ENCODE peak calls at places on chromosome 15, in six cellular contexts. V is IMR-90; X is GM23338; M is ascending aorta; Q is CD8-positive, alpha-beta T cell; I is HL-60. R is an unnamed sample.
A peak's percentile ranks its signal among the peaks of the same experiment; 100 is the strongest.

GRCh38 chr15:90336705-90337141 is 15.4 kb upstream of the ZNF774 start:
- DNase-seq in X (no peak), I (peak; percentile 84), V (peak; percentile 85), M (no peak), Q (no peak), R (no peak)

GRCh38 chr15:91104111-91104510 is 4.1 kb downstream of the SV2B start:
- DNase-seq in M (no peak), V (no peak), Q (no peak), X (no peak), I (no peak), R (no peak)

GRCh38 chr15:57033715-57034439 is 115.4 kb downstream of the TCF12 start:
- DNase-seq in V (no peak), X (no peak), I (no peak), M (no peak), Q (no peak), R (no peak)

GRCh38 chr15:52331490-52332240 is 36.1 kb upstream of the MYO5C start:
- DNase-seq in I (no peak), M (no peak), V (peak; percentile 54), Q (peak; percentile 44), X (peak; percentile 33), R (peak; percentile 57)

GRCh38 chr15:28265334-28266019 is 56.5 kb downstream of the HERC2 start:
- DNase-seq in M (no peak), I (no peak), V (no peak), Q (no peak), X (no peak), R (no peak)

GRCh38 chr15:89321521-89322410 is 12.9 kb downstream of the POLG start:
- DNase-seq in M (no peak), X (peak; percentile 32), Q (no peak), V (no peak), I (no peak), R (no peak)

GRCh38 chr15:57685719-57686118 is 20.8 kb upstream of the POLR2M start:
- DNase-seq in X (no peak), Q (no peak), V (no peak), M (no peak), I (no peak), R (no peak)

GRCh38 chr15:85905626-85906025 is 110.9 kb upstream of the KLHL25 start:
- DNase-seq in V (no peak), I (no peak), Q (no peak), X (no peak), M (no peak), R (no peak)

GRCh38 chr15:99704444-99704838 is 28.8 kb downstream of the LYSMD4 start:
- DNase-seq in Q (peak; percentile 19), V (peak; percentile 90), X (peak; percentile 94), I (peak; percentile 57), M (no peak), R (peak; percentile 54)

GRCh38 chr15:74380361-74381189 is 13.1 kb upstream of the CYP11A1 start:
- DNase-seq in I (no peak), M (no peak), V (no peak), X (peak; percentile 35), Q (no peak), R (no peak)

GRCh38 chr15:64247906-64248541 is 85.2 kb upstream of the PPIB start:
- DNase-seq in V (peak; percentile 90), Q (no peak), X (peak; percentile 79), I (peak; percentile 43), M (no peak), R (peak; percentile 63)

GRCh38 chr15:63054985-63055384 is 12.4 kb downstream of the TPM1 start:
- DNase-seq in X (no peak), I (no peak), Q (no peak), M (no peak), V (no peak), R (no peak)

GRCh38 chr15:63056843-63057242 is 14.3 kb downstream of the TPM1 start:
- DNase-seq in I (no peak), M (no peak), Q (no peak), V (peak; percentile 85), X (no peak), R (no peak)

GRCh38 chr15:63052961-63053698 is 10.6 kb downstream of the TPM1 start:
- DNase-seq in X (peak; percentile 29), I (no peak), M (peak; percentile 87), Q (no peak), V (no peak), R (no peak)

GRCh38 chr15:63052128-63052826 is 9.7 kb downstream of the TPM1 start:
- DNase-seq in V (no peak), I (no peak), M (no peak), Q (no peak), X (no peak), R (no peak)

DNA sequence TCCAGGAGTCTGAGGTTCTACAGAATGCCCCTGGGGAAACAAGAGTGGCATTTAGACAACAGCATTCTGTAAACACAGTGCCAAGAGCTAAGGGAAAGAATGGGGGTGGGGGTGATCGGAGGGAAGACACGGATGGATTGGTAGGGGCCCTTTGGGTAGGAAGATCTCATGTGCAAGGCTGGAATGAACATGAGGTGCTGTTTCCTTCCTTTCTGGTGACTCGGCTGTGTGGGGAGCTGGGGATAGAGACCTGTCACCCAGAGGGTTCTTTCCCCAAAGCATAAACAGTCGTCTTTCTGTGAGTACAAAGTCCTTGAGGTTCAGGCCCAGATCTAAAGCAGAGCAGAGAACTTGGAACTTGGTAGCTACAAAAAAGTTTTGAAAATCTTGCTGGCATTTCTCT is 11.7 kb downstream of the TPM1 start:
- DNase-seq in Q (no peak), V (no peak), X (peak; percentile 12), I (no peak), M (no peak), R (no peak)
- H3K4me3 ChIP-seq in Q (no peak overlapping the region), V (no peak overlapping the region), X (no peak overlapping the region), I (no peak overlapping the region), M (peak overlapping the region; percentile 11), R (no peak overlapping the region)

GRCh38 chr15:98609144-98609852 is 39.0 kb upstream of the IGF1R start:
- DNase-seq in X (peak; percentile 84), Q (no peak), I (no peak), M (no peak), V (peak; percentile 40), R (no peak)
- H3K27me3 ChIP-seq in X (no peaks in the 10 kb centered on the region), Q (no peaks in the 10 kb centered on the region), I (no peaks in the 10 kb centered on the region), M (no peaks in the 10 kb centered on the region), V (peaks cover 16% of the 10 kb centered on the region), R (no peaks in the 10 kb centered on the region)

DNA sequence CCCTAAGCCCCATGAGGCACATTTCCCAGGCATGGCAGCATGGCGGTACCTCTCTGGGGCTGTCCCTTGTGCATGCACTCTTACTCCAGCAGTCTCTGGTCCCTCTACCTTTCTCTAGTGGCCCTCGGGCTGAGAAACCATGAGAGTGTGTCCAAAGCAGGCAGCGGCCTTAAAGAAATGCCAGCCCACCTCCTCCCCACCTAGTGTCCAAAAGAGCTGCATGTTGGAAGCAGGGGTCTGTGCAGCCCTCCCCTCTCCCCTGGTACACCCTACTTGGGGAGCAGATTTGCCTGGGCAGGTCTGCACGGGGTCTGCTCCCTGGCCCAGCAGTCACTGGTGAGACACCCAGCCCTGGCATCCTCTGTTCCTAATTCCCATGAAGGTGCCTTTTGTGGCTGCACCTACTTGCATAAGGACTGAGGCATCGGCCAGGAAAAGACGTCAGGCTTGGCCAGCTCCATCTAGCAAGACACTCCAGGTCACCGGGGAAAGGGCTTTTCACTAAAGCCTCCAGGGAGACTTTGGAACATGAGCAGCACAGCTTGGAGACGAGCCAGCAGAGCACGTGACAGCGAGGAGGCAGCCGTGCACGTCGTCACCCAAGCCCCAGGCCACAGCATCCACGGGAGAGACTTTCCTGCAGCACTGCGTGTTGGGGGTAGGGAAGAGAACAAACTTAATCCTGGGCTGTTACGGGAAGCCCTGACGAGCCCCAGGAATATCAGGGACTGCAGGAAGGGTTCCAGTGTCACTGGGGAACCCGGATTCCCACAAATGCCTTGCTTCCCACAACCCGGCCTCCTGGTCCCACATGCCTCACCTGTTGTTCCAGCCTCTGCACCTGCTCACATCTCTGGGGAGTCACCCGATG is 38.8 kb downstream of the TM2D3 start:
- DNase-seq in I (no peak), Q (no peak), M (peak; percentile 76), X (no peak), V (peak; percentile 31), R (no peak)
- H3K4me3 ChIP-seq in I (no peak overlapping the region), Q (no peak overlapping the region), M (no peak overlapping the region), X (no peak overlapping the region), V (no peak overlapping the region), R (no peak overlapping the region)

GRCh38 chr15:51097553-51098330 is 3.0 kb upstream of the TNFAIP8L3 start:
- DNase-seq in Q (no peak), X (no peak), M (no peak), V (peak; percentile 63), I (peak; percentile 16), R (no peak)
- H3K27me3 ChIP-seq in Q (peaks cover 9% of the 10 kb centered on the region), X (peaks cover 44% of the 10 kb centered on the region), M (no peaks in the 10 kb centered on the region), V (peaks cover 53% of the 10 kb centered on the region), I (peaks cover 27% of the 10 kb centered on the region), R (peaks cover 2% of the 10 kb centered on the region)

GRCh38 chr15:72781621-72782020 is 1.9 kb downstream of the ADPGK start:
- DNase-seq in M (no peak), Q (no peak), I (no peak), V (no peak), X (no peak), R (no peak)
- H3K4me3 ChIP-seq in M (no peak overlapping the region), Q (no peak overlapping the region), I (peak overlapping the region; percentile 87), V (no peak overlapping the region), X (peak overlapping the region; percentile 95), R (peak overlapping the region; percentile 97)

DNA sequence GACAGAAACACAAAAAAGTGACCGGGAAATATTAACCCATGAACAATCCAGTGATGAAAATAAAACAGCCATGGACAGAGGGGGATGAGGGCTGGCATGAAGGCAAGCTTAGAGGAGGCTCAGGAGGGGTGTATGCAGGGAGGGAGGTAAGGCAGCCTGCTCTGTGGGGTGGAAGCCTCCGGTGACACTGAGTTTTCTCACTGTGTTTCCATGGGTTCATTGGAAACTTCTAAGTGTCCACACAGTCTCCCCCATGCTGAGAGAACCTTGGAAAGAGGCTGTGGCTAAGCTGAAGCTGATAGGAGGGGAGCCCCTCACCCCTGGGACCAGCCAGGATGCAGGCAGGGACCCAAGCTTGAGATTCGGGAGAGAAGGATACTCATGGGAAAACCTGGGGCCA is 6.8 kb upstream of the SKOR1 start:
- DNase-seq in M (no peak), Q (no peak), V (no peak), I (no peak), X (no peak), R (no peak)
- H3K27me3 ChIP-seq in M (peaks cover 23% of the 10 kb centered on the region), Q (peaks cover 27% of the 10 kb centered on the region), V (peaks cover 64% of the 10 kb centered on the region), I (peaks cover 35% of the 10 kb centered on the region), X (peaks cover 74% of the 10 kb centered on the region), R (peaks cover 12% of the 10 kb centered on the region)